ENCODE peak calls at places on chromosomes 6 and 20, in six cellular contexts. V is H9, N is IMR-90, P is H1, J is trophoblast cell, S is neuronal stem cell. K is an unnamed sample. For H3K9me3, the result is how much of the 10 kb centered on the place peaks cover.

GRCh38 chr6:19204445-19204844 is 632.7 kb upstream of the ID4 start:
- DNase-seq in J (no peak), N (no peak), V (no peak), P (no peak), S (no peak), K (no peak)

GRCh38 chr20:61371501-61372150 is 119.6 kb downstream of the CDH4 start:
- DNase-seq in V (no peak), P (no peak), N (peak), J (no peak), S (no peak), K (peak)

GRCh38 chr6:119148102-119148824 is 69.8 kb upstream of the FAM184A start:
- DNase-seq in S (peak), N (peak), P (peak), V (peak), J (peak), K (peak)

GRCh38 chr6:152099816-152100618 is 292.5 kb downstream of the ESR1 start:
- DNase-seq in S (no peak), J (peak), P (no peak), N (peak), V (no peak), K (peak)

GRCh38 chr6:118281291-118281690 is 266.8 kb upstream of the PLN start:
- DNase-seq in V (peak), S (no peak), N (no peak), P (no peak), J (no peak), K (no peak)

GRCh38 chr6:37971263-37971662 is 151.7 kb downstream of the ZFAND3 start:
- DNase-seq in V (no peak), P (no peak), J (no peak), S (no peak), N (no peak), K (no peak)

GRCh38 chr6:5457036-5457435 is 195.7 kb downstream of the FARS2 start:
- DNase-seq in J (no peak), N (peak), P (no peak), V (no peak), S (no peak), K (no peak)

GRCh38 chr6:112618796-112619195 is 271.7 kb downstream of the RFPL4B start:
- DNase-seq in S (peak), V (peak), J (peak), N (no peak), P (no peak), K (no peak)

GRCh38 chr20:49385471-49385870 is 97.0 kb downstream of the KCNB1 start:
- DNase-seq in P (no peak), V (peak), J (peak), N (peak), S (no peak), K (peak)

GRCh38 chr6:45454008-45454911 is 76.5 kb upstream of the SUPT3H start:
- DNase-seq in P (no peak), J (peak), V (no peak), S (no peak), N (peak), K (peak)

GRCh38 chr6:36514554-36515456 is 32.5 kb downstream of the STK38 start:
- DNase-seq in V (no peak), J (no peak), N (no peak), S (no peak), P (no peak), K (no peak)

GRCh38 chr6:40932953-40933352 is 106.1 kb downstream of the UNC5CL start:
- DNase-seq in V (no peak), N (no peak), P (no peak), J (no peak), S (no peak), K (no peak)

GRCh38 chr6:32835167-32835893 is 3.2 kb downstream of the TAP2 start:
- DNase-seq in S (no peak), P (no peak), J (peak), N (no peak), V (no peak), K (no peak)

GRCh38 chr6:125945378-125946141 is 11.0 kb upstream of the HINT3 start:
- DNase-seq in J (peak), P (no peak), V (no peak), N (peak), S (no peak), K (peak)

GRCh38 chr6:32472781-32473377 is 33.2 kb downstream of the HLA-DRA start:
- DNase-seq in J (peak), P (no peak), N (no peak), S (no peak), V (no peak), K (no peak)

GRCh38 chr6:41352396-41352795 is 17.0 kb downstream of the NCR2 start:
- DNase-seq in N (no peak), J (no peak), S (no peak), P (peak), V (no peak), K (no peak)

GRCh38 chr6:30887901-30888300 is 3.6 kb downstream of the DDR1 start:
- DNase-seq in N (no peak), P (no peak), J (no peak), V (no peak), S (no peak), K (no peak)

GRCh38 chr6:105015482-105015881 is 58.6 kb downstream of the LIN28B start:
- DNase-seq in P (no peak), V (no peak), J (peak), S (no peak), N (peak), K (peak)

GRCh38 chr6:63514488-63515173 is 57.6 kb upstream of the LOC128125822 start:
- DNase-seq in V (no peak), N (no peak), P (no peak), S (no peak), J (no peak), K (no peak)

GRCh38 chr6:125957391-125957693 is 772 bp downstream of the HINT3 start:
- DNase-seq in N (no peak), P (no peak), V (no peak), S (no peak), J (no peak), K (no peak)

GRCh38 chr6:140711019-140711613 is 1336.7 kb upstream of the CITED2 start:
- DNase-seq in J (no peak), V (no peak), N (no peak), S (no peak), P (no peak), K (no peak)

GRCh38 chr6:166005846-166006592 is 161.6 kb downstream of the TBXT start:
- DNase-seq in V (peak), J (peak), P (no peak), N (peak), S (no peak), K (peak)

GRCh38 chr6:30646450-30647038 is 389 bp upstream of the C6orf136 start:
- DNase-seq in V (peak), N (no peak), P (peak), J (peak), S (no peak), K (no peak)

GRCh38 chr20:58458342-58459057 is 56.7 kb downstream of the APCDD1L start:
- DNase-seq in V (no peak), P (no peak), S (no peak), J (no peak), N (peak), K (peak)

GRCh38 chr20:45445805-45446562 is 23.6 kb upstream of the WFDC2 start:
- DNase-seq in J (peak), V (peak), N (no peak), P (peak), S (no peak), K (peak)

DNA sequence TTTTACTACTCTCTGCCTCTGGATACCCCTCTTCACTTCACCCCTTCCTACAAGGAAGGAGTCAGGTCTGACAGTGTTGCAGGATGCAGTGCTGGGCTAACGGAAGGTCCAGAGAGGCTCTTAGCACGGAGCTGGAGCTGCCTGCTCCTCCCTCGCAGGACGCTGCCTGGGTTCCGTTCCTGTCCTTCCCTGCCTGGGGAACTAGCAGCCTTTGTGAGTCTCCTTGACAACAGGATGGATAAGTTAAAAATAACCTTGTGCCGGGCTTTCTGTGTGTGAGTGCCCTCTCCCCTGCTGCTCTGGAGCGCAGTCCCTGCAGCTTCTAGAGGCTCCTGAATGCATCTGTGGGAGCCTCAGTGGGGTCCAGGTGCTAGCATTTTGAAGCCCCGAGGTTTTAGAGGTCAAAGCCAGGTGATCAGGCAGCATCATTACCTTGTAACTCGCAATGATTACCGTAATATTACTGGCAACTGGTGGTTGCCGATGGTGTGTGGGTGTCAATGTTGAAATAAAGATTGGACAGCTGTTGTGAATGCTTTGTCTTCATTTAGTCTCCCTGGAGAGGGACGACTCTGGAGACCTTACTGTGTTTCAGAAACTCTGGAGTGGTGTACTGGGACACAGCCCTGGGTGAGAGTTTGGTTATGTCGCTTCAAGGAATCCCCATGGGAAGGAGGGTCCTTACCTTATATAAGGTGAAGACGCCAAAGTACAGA is 44.4 kb downstream of the CDS2 start:
- DNase-seq in J (no peak), V (peak), S (peak), P (no peak), N (no peak), K (peak)
- H3K9me3 ChIP-seq in J (under half), V (under half), S (under half), P (under half), N (under half), K (under half)

GRCh38 chr6:134840086-134840485 is 109.8 kb downstream of the ALDH8A1 start:
- DNase-seq in V (no peak), S (no peak), P (no peak), J (no peak), N (no peak), K (no peak)
- H4K91ac ChIP-seq in V (no peak), S (no peak), P (no peak), J (no peak), N (no peak), K (no peak)

DNA sequence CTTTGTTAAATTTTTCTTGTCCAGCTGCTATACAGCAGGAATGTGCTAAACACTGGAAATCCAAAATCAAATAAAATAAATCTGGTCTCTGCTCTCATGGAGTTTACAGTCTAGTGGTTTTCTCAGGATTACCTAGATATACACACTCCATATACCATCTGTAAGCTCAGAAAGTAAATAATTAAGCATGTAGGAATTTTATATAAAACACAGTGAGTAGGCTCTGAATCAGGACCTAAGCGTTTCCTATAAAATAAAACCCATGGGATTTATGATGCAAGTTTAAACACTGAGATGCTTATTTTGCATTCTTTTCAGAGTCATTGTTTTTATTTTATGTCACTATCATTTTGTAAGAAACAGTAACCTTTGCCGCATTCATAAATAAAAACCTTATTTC is 29.7 kb upstream of the UFL1 start:
- DNase-seq in P (no peak), V (no peak), S (no peak), J (no peak), N (no peak), K (no peak)
- H3K9me3 ChIP-seq in P (under half), V (under half), S (under half), J (under half), N (under half), K (under half)

GRCh38 chr6:168608113-168608400 is 167.1 kb downstream of the SMOC2 start:
- DNase-seq in V (no peak), P (no peak), S (no peak), N (no peak), J (no peak), K (no peak)

GRCh38 chr6:168612586-168612985 is 171.6 kb downstream of the SMOC2 start:
- DNase-seq in J (no peak), V (no peak), S (no peak), N (no peak), P (no peak), K (no peak)

GRCh38 chr6:168609914-168610490 is 169.0 kb downstream of the SMOC2 start:
- DNase-seq in J (peak), P (no peak), S (no peak), N (no peak), V (no peak), K (no peak)

GRCh38 chr6:168609026-168609685 is 168.2 kb downstream of the SMOC2 start:
- DNase-seq in N (no peak), V (no peak), J (peak), P (peak), S (no peak), K (no peak)

DNA sequence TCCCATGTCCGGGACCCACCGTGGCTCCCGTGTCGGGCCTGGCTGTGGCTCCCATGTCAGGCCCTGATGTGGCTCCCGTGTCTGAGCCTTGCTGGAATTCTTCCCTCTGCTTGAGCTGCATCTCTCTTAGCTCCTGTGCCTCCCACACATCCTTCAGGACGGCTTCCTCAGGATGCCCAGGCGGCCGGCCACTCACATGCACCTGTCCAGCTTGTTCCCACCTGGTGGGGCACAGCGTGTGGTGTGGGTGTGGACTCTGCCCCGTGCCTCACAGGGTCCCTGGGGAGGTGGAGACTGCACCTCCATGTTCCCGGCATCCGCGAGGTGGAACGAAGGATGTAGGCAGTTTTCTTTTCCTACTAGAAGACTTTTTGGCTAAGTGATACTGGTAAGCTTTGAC is 170.7 kb downstream of the SMOC2 start:
- DNase-seq in S (no peak), N (no peak), P (no peak), V (no peak), J (no peak), K (no peak)
- H4K91ac ChIP-seq in S (no peak), N (no peak), P (no peak), V (no peak), J (no peak), K (no peak)

GRCh38 chr20:31236953-31237352 is 20.5 kb upstream of the DEFB115 start:
- DNase-seq in P (no peak), J (no peak), V (no peak), N (no peak), S (no peak), K (no peak)
- H3K9me3 ChIP-seq in P (half or more), J (under half), V (half or more), N (under half), S (under half), K (half or more)

DNA sequence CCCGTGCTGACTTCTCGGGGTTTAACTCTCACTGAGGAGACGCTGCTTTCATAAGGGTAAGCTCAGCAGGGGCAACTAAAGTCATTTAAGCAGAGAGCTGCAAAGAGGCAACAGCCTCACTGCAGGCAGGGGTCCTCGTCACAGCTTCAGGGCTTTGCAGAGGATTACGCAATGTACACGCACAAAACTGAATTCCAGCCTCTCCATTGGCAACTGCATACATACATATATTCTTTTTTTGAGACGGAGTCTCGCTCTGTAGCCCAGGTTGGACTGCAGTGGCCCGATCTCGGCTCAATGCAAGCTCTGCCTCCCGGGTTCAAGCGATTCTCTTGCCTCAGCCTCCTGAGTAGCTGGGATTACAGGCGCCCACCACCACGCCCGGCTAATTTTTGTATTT is 2.4 kb downstream of the GMEB2 start:
- DNase-seq in P (no peak), N (peak), S (no peak), J (peak), V (no peak), K (peak)
- H4K91ac ChIP-seq in P (no peak), N (no peak), S (no peak), J (no peak), V (no peak), K (no peak)

DNA sequence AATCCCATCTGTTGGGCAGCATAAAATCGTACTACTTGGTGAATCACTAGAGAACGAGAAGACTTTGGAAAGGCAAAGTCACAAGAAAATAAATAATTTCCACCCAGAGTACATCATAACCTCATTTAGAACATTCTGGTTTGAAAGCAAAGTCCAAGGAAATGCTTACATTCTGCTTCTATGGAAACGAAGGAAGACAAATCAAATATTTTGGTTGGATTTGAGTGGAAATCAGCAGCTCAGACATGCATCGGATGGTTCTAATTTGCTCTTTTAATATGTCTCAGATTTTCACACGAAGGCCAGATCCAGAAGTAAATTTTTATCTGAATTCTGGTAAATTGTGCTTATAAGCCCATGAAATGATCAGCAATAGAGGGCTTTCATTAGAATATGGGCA is 60.6 kb upstream of the LTV1 start:
- DNase-seq in S (no peak), J (no peak), P (no peak), N (no peak), V (no peak), K (no peak)
- H3K9me3 ChIP-seq in S (under half), J (under half), P (under half), N (under half), V (under half), K (under half)

GRCh38 chr6:87277123-87277522 is 45.3 kb upstream of the SMIM8 start:
- DNase-seq in J (peak), V (no peak), P (no peak), N (peak), S (no peak), K (peak)
- H4K91ac ChIP-seq in J (no peak), V (no peak), P (no peak), N (no peak), S (no peak), K (no peak)